ENCODE peak calls at places on chromosome 14, in seven cellular contexts. U, E, A, T, Y, J and Z are unnamed samples.

GRCh38 chr14:91021991-91022621 is 38.3 kb downstream of the RPS6KA5 start:
- DNase-seq in E (no peak), J (no peak), U (no peak), Y (no peak), A (no peak), T (no peak), Z (no peak)

GRCh38 chr14:24880689-24881088 is 169.3 kb downstream of the STXBP6 start:
- DNase-seq in Y (no peak), A (no peak), J (no peak), E (no peak), T (no peak), U (no peak), Z (no peak)

GRCh38 chr14:80465541-80466220 is 254.4 kb upstream of the DIO2 start:
- DNase-seq in E (no peak), Y (no peak), T (no peak), A (no peak), J (no peak), U (no peak), Z (no peak)

GRCh38 chr14:93978735-93979134 is 2.4 kb upstream of the ASB2 start:
- DNase-seq in T (no peak), E (no peak), A (no peak), J (no peak), U (no peak), Y (no peak), Z (no peak)

GRCh38 chr14:60839057-60839456 is 104.5 kb downstream of the MNAT1 start:
- DNase-seq in Y (no peak), U (no peak), E (no peak), A (no peak), J (no peak), T (no peak), Z (no peak)

GRCh38 chr14:65241125-65241752 is 138.9 kb upstream of the MAX start:
- DNase-seq in A (no peak), U (no peak), J (no peak), E (no peak), Y (no peak), T (no peak), Z (no peak)

GRCh38 chr14:59187802-59188460 is 536 bp upstream of the DAAM1 start:
- DNase-seq in Y (peak), A (no peak), E (peak), T (peak), U (peak), J (no peak), Z (peak)

GRCh38 chr14:23454445-23454856 is 15.1 kb upstream of the NGDN start:
- DNase-seq in E (no peak), A (no peak), T (no peak), Y (no peak), J (peak), U (peak), Z (no peak)

GRCh38 chr14:104889374-104889755 is 24.3 kb downstream of the CEP170B start:
- DNase-seq in U (no peak), Y (no peak), J (no peak), T (no peak), E (no peak), A (no peak), Z (no peak)

GRCh38 chr14:64758025-64758521 is 53.8 kb downstream of the PLEKHG3 start:
- DNase-seq in Y (peak), E (no peak), T (peak), U (no peak), A (no peak), J (no peak), Z (no peak)

GRCh38 chr14:86761611-86762010 is 1231.4 kb downstream of the GALC start:
- DNase-seq in Y (no peak), T (no peak), U (no peak), E (no peak), J (peak), A (no peak), Z (no peak)

GRCh38 chr14:101197595-101198397 is 294.3 kb upstream of the RTL1 start:
- DNase-seq in A (no peak), J (no peak), U (no peak), Y (no peak), T (no peak), E (peak), Z (no peak)

GRCh38 chr14:52049721-52050588 is 18.9 kb downstream of the NID2 start:
- DNase-seq in J (peak), E (no peak), T (no peak), U (no peak), A (no peak), Y (no peak), Z (no peak)

GRCh38 chr14:52051251-52051650 is 17.6 kb downstream of the NID2 start:
- DNase-seq in U (no peak), Y (no peak), J (no peak), A (no peak), T (no peak), E (no peak), Z (no peak)

GRCh38 chr14:52052991-52053390 is 15.9 kb downstream of the NID2 start:
- DNase-seq in T (no peak), U (no peak), E (no peak), J (no peak), A (no peak), Y (no peak), Z (no peak)

GRCh38 chr14:52052289-52052943 is 16.4 kb downstream of the NID2 start:
- DNase-seq in J (no peak), E (no peak), A (no peak), Y (no peak), U (no peak), T (no peak), Z (no peak)

DNA sequence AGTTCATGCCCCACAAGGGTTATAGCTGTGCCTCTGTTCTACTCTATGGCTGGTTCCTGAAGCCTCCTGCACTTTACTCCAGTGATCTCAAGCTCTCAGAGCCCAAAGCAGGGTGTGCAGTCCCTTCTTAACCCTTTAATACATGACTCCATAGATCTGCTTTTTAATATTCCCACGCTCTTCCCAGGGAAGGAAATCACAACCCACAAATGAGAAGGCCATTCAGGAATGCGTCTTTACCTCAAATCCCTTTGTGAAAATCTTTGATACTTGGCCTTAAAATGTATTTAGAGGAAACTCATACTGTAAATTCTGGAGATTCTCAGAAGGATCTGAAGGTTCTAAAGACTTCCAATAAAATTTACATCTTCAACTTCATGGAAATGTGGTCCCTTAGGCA is 17.0 kb downstream of the NID2 start:
- DNase-seq in A (no peak), T (no peak), E (no peak), J (no peak), U (no peak), Y (no peak), Z (no peak)
- TF ChIP-seq REST in A (no peak), T (no peak), E (no peak), J (no peak), U (no peak), Y (no peak), Z (no peak)

GRCh38 chr14:54225457-54225856 is 171.3 kb upstream of the CDKN3 start:
- DNase-seq in A (no peak), U (no peak), J (no peak), Y (no peak), E (peak), T (no peak), Z (no peak)
- TF ChIP-seq REST in A (no peak), U (no peak), J (no peak), Y (no peak), E (no peak), T (no peak), Z (no peak)

GRCh38 chr14:33568935-33569579 is 381.8 kb downstream of the EGLN3 start:
- DNase-seq in T (no peak), J (no peak), A (no peak), E (no peak), U (no peak), Y (no peak), Z (no peak)
- TF ChIP-seq REST in T (no peak), J (no peak), A (no peak), E (no peak), U (no peak), Y (no peak), Z (no peak)

GRCh38 chr14:74324945-74325361 is 22.2 kb upstream of the ABCD4 start:
- DNase-seq in U (peak), Y (peak), J (peak), A (no peak), E (peak), T (peak), Z (no peak)
- TF ChIP-seq REST in U (no peak), Y (no peak), J (no peak), A (no peak), E (no peak), T (no peak), Z (no peak)

DNA sequence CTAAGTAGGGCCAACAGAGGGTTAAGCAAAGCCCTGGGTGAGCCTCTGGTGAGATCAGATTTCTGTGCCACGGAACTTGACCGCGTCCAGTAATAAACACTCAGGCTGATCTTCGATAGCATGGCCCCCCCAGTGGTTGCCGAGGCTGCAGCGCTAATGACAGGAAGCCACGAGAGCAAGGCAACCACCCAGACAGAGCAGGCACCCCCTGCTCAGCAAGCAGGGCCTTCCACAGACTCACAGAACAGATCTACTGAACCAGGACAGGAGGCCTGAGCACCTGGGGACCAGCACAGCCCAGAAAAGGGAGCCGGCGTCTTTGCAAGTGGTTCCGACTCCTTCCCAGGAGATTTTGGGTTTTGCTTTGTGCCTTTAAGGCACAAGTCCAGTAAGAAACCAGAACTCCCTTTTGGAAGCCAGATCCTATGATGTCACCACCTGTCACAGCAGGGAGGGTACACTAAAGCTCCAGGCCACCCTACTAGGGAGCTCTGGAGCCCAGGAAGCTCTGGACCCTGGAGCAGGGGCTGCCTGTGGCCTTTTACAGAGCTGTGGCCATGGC is 42.3 kb downstream of the BCL11B start:
- DNase-seq in T (no peak), E (no peak), Y (no peak), J (no peak), U (no peak), A (no peak), Z (no peak)
- TF ChIP-seq REST in T (no peak), E (no peak), Y (no peak), J (no peak), U (no peak), A (no peak), Z (no peak)

GRCh38 chr14:97920201-97920600 is 1123.0 kb downstream of the VRK1 start:
- DNase-seq in T (no peak), E (no peak), U (no peak), Y (no peak), A (no peak), J (no peak), Z (no peak)
- TF ChIP-seq REST in T (no peak), E (no peak), U (no peak), Y (no peak), A (no peak), J (no peak), Z (no peak)

DNA sequence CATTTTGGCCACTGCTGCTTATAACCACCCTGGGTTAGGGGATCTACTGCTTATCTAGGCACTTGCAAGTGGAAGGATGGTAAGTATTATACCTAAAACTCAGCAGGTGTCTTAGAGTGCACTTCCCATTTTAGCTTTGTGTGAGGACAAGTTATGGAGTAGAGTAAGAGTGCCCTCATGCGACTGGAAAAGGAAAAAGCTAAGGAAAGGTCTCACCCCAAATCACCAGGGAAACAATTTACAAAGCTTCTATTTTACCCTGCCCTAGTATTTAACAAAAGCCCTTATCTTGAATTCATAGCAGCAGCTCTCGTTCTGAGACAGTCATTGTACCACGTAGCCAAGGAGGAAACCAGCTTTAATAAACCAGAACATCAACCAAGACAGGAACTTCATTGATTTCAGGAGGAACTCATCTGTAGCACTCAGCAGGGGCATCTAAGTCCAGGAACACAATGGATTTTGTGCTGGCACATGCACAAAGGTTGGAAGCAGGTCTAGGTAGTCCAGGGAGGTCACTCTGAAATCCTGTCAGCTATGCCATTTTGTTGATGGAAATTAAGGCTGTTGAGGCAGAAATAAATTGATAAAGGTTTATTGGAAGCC is 2.9 kb downstream of the RDH12 start:
- DNase-seq in J (peak), E (peak), U (peak), T (peak), A (peak), Y (peak), Z (peak)
- TF ChIP-seq REST in J (no peak), E (no peak), U (no peak), T (no peak), A (no peak), Y (no peak), Z (no peak)